ENCODE peak calls at places on chromosomes 16 and 17, in eight cellular contexts. X is PC-9, P is astrocyte, H is nephron progenitor cell, F is fibroblast of lung, K is GM12865, V is endothelial cell, G is H9. R is an unnamed sample.

GRCh38 chr17:54916721-54917120 is 16.1 kb downstream of the TOM1L1 start:
- DNase-seq in K (no peak), P (no peak), F (no peak), H (no peak), G (no peak), V (no peak), X (no peak), R (no peak)

GRCh38 chr17:61235001-61235820 is 164.4 kb upstream of the TBX2 start:
- DNase-seq in P (no peak), K (no peak), F (no peak), X (no peak), G (no peak), H (peak; percentile 35), V (no peak), R (no peak)

GRCh38 chr17:80071116-80071980 is 30.0 kb upstream of the GAA start:
- DNase-seq in P (peak; percentile 56), F (peak; percentile 56), G (no peak), K (no peak), H (no peak), X (no peak), V (no peak), R (no peak)

GRCh38 chr17:969767-970387 is 9.7 kb downstream of the NXN start:
- DNase-seq in P (no peak), F (no peak), V (no peak), K (no peak), X (no peak), H (no peak), G (no peak), R (no peak)

GRCh38 chr17:58382108-58382884 is 30.3 kb upstream of the SUPT4H1 start:
- DNase-seq in P (no peak), V (no peak), G (no peak), K (peak; percentile 53), F (no peak), H (no peak), X (no peak), R (no peak)

GRCh38 chr17:49364119-49364518 is 2.1 kb upstream of the ZNF652 start:
- DNase-seq in P (no peak), F (no peak), G (no peak), H (no peak), V (no peak), X (no peak), K (no peak), R (no peak)

GRCh38 chr16:11675561-11676511 is 7.6 kb downstream of the SNN start:
- DNase-seq in K (no peak), X (peak; percentile 90), G (peak; percentile 49), F (no peak), V (no peak), H (no peak), P (peak; percentile 23), R (no peak)

GRCh38 chr17:47618416-47618815 is 31.3 kb upstream of the KPNB1 start:
- DNase-seq in X (no peak), F (no peak), P (no peak), K (no peak), G (no peak), V (peak; percentile 5), H (no peak), R (no peak)

GRCh38 chr16:31201511-31202401 is 804 bp downstream of the PYCARD start:
- DNase-seq in H (peak; percentile 32), P (no peak), V (peak; percentile 48), G (peak; percentile 82), X (peak; percentile 57), F (peak; percentile 21), K (peak; percentile 71), R (peak; percentile 30)

GRCh38 chr16:65178151-65178550 is 56.3 kb upstream of the CDH11 start:
- DNase-seq in H (no peak), F (peak; percentile 9), P (peak; percentile 54), K (no peak), X (no peak), G (no peak), V (no peak), R (no peak)

GRCh38 chr17:80882323-80882722 is 109.3 kb upstream of the CHMP6 start:
- DNase-seq in P (no peak), H (no peak), X (no peak), V (no peak), F (no peak), G (no peak), K (no peak), R (no peak)

GRCh38 chr17:79757140-79757745 is 20.7 kb upstream of the CBX2 start:
- DNase-seq in V (no peak), P (no peak), F (no peak), K (no peak), G (no peak), H (no peak), X (no peak), R (no peak)

GRCh38 chr17:66290097-66290722 is 12.2 kb upstream of the PRKCA start:
- DNase-seq in X (no peak), H (no peak), P (no peak), F (no peak), V (no peak), G (no peak), K (peak; percentile 15), R (no peak)

GRCh38 chr17:34764716-34765115 is 185.3 kb downstream of the TMEM132E start:
- DNase-seq in P (no peak), F (no peak), V (no peak), X (no peak), K (no peak), H (no peak), G (peak; percentile 48), R (no peak)

GRCh38 chr17:57861000-57861736 is 11.3 kb upstream of the MRPS23 start:
- DNase-seq in V (no peak), F (peak; percentile 55), P (no peak), G (peak; percentile 70), X (peak; percentile 63), H (peak; percentile 36), K (peak; percentile 42), R (no peak)

GRCh38 chr16:3097266-3097665 is 1.8 kb downstream of the ZSCAN10 start:
- DNase-seq in F (no peak), H (peak; percentile 37), G (no peak), V (no peak), X (no peak), P (no peak), K (no peak), R (no peak)

DNA sequence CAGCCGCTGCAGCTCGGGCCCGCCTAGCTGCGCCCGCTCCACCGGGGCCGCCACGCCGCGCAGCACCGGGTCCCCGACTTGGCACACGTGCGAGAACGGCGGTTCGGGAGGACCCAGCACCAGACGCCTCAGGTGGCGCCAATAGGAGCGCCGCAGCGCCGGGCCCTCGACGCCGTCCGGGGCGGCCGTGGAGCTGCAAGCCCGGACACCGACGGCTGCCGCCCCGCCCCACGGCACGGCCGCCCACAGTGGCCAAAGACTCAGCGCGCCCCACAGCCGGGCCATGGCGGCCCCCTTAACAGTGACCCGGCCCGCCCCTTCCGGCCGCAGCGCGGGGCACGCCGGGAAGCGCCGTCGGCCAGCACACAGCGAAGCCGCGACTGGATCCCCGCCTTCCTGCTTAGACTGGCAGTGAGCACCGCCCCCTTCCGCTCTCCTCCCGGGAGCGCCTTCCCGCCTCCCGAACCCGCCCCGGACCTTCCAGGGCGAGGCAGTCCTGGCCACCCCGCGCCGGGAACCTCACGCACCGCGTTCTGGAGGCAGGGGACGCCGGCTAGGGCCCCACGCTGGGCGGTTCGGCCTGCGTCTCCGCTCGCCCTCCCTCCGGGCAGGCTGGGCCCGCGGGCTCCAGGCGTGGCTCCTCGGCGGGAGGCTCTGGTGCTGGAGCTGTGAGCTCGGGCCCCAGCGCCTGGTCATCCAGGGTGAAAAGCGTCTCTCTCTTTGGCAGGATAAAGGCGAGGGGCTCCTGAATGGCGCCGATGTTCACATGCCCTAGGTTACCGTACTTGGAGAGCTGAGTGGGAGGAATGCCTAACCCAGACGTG is at the start of gene PDF:
- DNase-seq in H (peak; percentile 94), P (peak; percentile 81), K (peak; percentile 93), X (peak; percentile 94), G (peak; percentile 96), V (peak; percentile 94), F (peak; percentile 89), R (peak; percentile 92)
- TF ChIP-seq CTCF in H (no peak), P (no peak), K (no peak), X (no peak), G (no peak), V (peak; percentile 26), F (no peak), R (no peak)

GRCh38 chr17:21043296-21044232 is 753 bp upstream of the USP22 start:
- DNase-seq in G (peak; percentile 49), V (peak; percentile 93), F (peak; percentile 98), K (peak; percentile 99), X (peak; percentile 98), H (peak; percentile 97), P (peak; percentile 94), R (peak; percentile 98)
- TF ChIP-seq CTCF in G (peak; percentile 86), V (peak; percentile 69), F (peak; percentile 83), K (peak; percentile 86), X (peak; percentile 82), H (peak; percentile 68), P (peak; percentile 59), R (peak; percentile 70)

DNA sequence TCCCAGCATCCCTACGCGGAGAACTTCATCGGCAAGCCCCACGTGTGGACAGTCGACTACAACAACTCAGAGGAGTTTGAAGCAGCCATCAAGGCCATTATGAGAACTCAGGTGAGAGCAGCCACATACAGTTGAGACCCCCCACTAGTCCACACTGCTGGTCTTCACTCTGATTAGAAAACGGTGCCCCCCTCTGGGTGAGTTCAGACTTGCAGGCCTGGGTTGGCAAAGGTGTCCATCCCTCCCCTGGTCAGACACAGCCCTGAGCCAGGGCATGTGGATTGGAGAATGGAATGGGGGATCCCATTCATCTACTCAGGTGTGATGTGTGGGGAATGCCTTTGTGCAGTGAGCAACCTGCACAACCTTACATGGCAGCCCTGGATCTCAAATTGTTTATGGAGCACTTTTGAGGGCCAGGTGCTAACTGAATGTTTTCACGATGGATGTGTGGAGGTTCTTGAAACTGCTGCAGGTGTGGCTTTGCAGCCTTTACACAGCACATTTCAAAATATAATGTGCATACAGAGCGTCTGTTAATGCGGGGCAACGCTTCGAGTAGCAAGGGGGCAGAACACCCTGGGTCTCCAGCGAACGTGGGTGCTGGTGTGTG is 72.6 kb downstream of the MGAT5B start:
- DNase-seq in V (peak; percentile 56), G (peak; percentile 86), K (no peak), H (no peak), P (no peak), X (no peak), F (no peak), R (no peak)
- TF ChIP-seq CTCF in V (peak; percentile 30), G (peak; percentile 69), K (no peak), H (no peak), P (no peak), X (peak; percentile 29), F (no peak), R (peak; percentile 19)

DNA sequence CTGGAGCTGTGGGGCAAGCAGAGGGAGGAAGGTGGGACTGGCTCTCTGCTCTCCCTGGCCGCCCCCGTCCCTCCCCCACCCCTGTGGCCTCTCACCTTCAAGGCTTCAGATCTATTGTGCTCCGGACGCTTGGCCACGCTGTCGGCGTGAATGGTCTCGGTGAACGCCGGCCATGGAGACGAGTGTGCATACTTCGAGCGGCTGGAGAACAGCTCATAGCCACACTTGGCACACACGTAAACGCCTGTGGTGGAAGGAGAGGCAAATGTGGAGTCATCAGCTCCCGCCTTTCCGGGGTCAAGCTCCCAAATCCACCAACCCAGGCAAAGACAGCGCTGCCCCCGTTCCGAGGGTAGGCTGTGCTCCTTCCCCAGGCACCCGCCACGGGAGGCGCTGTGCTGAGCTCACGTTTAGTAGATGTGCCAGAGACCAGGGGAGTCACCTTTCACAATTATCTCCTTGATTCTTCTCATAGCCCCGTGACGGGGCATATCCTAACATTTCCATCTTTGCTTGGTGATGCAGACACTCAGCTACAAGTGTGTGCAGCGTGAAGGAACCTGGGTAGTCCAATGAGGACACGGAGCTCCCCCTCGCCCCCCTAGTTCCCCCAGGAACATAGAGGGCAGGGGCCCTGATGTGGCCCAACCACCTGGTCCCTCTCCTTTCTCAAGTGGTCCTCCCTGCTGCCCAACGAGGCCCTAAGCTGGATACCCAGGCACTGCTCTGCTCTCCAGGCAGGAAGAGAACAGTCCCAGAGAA is 1.7 kb downstream of the MSRB1 start:
- DNase-seq in F (peak; percentile 33), G (peak; percentile 75), V (peak; percentile 49), H (no peak), X (no peak), K (no peak), P (peak; percentile 94), R (peak; percentile 60)
- TF ChIP-seq CTCF in F (no peak), G (peak; percentile 56), V (peak; percentile 14), H (no peak), X (no peak), K (no peak), P (peak; percentile 54), R (no peak)